ENCODE peak calls at places on chromosomes 13 and 19, in six cellular contexts. J, V, M, U, T and Z are unnamed samples. For H3K4me1, the result is how much of the 10 kb centered on the place peaks cover.

GRCh38 chr13:100611678-100612492 is 23.3 kb upstream of the GGACT start:
- DNase-seq in J (no peak), V (no peak), M (no peak), U (no peak), T (no peak), Z (no peak)

GRCh38 chr13:114248011-114248410 is 13.3 kb downstream of the CDC16 start:
- DNase-seq in J (no peak), V (no peak), M (no peak), U (no peak), T (no peak), Z (peak)

GRCh38 chr19:51398096-51398704 is 7.8 kb upstream of the C19orf84 start:
- DNase-seq in J (no peak), V (no peak), M (no peak), U (no peak), T (no peak), Z (no peak)

GRCh38 chr13:45258339-45258685 is 57.5 kb upstream of the KCTD4 start:
- DNase-seq in J (no peak), V (no peak), M (no peak), U (no peak), T (no peak), Z (no peak)

GRCh38 chr19:48614436-48615144 is at the start of gene FAM83E:
- DNase-seq in J (peak), V (peak), M (no peak), U (no peak), T (peak), Z (peak)

GRCh38 chr13:37194428-37194861 is 89.0 kb upstream of the CSNK1A1L start:
- DNase-seq in J (no peak), V (no peak), M (no peak), U (no peak), T (no peak), Z (no peak)

GRCh38 chr19:13010038-13010991 is 15.0 kb downstream of the NFIX start:
- DNase-seq in J (no peak), V (peak), M (no peak), U (no peak), T (peak), Z (no peak)

GRCh38 chr19:17718988-17719711 is at the start of gene MAP1S:
- DNase-seq in J (peak), V (peak), M (peak), U (peak), T (peak), Z (peak)

GRCh38 chr13:112696001-112696868 is 6.4 kb downstream of the ATP11A start:
- DNase-seq in J (peak), V (no peak), M (no peak), U (no peak), T (no peak), Z (no peak)

GRCh38 chr19:53521373-53522202 is 16.4 kb upstream of the ZNF331 start:
- DNase-seq in J (no peak), V (no peak), M (no peak), U (no peak), T (peak), Z (no peak)

GRCh38 chr19:47703301-47703700 is 9.9 kb upstream of the EHD2 start:
- DNase-seq in J (no peak), V (no peak), M (no peak), U (no peak), T (no peak), Z (no peak)

GRCh38 chr19:17311455-17312248 is 2.3 kb downstream of the DDA1 start:
- DNase-seq in J (no peak), V (no peak), M (no peak), U (no peak), T (no peak), Z (peak)

GRCh38 chr19:897442-898039 is 4.3 kb downstream of the RNU6-9 start:
- DNase-seq in J (no peak), V (no peak), M (no peak), U (no peak), T (peak), Z (no peak)

GRCh38 chr13:45873491-45874360 is 22.2 kb upstream of the SIAH3 start:
- DNase-seq in J (no peak), V (no peak), M (no peak), U (no peak), T (no peak), Z (no peak)

GRCh38 chr13:64855506-64855905 is 2374.6 kb downstream of the PCDH9 start:
- DNase-seq in J (no peak), V (no peak), M (no peak), U (no peak), T (no peak), Z (no peak)

GRCh38 chr13:31514932-31515331 is 224.4 kb upstream of the RXFP2 start:
- DNase-seq in J (no peak), V (no peak), M (no peak), U (no peak), T (no peak), Z (no peak)

GRCh38 chr13:81487151-81487550 is 1146.2 kb upstream of the SPRY2 start:
- DNase-seq in J (no peak), V (no peak), M (no peak), U (no peak), T (no peak), Z (no peak)

GRCh38 chr13:97223711-97224461 is 1.8 kb downstream of the MBNL2 start:
- DNase-seq in J (peak), V (peak), M (no peak), U (no peak), T (peak), Z (peak)

GRCh38 chr13:73171926-73172325 is 113.1 kb downstream of the KLF5 start:
- DNase-seq in J (no peak), V (no peak), M (no peak), U (no peak), T (no peak), Z (peak)

GRCh38 chr13:94595006-94595942 is 678 bp downstream of the TGDS start:
- DNase-seq in J (peak), V (no peak), M (peak), U (no peak), T (peak), Z (no peak)

GRCh38 chr13:104487006-104487405 is 1420.8 kb upstream of the SLC10A2 start:
- DNase-seq in J (no peak), V (no peak), M (no peak), U (no peak), T (no peak), Z (no peak)

GRCh38 chr13:22757530-22758120 is 423.2 kb upstream of the SGCG start:
- DNase-seq in J (no peak), V (no peak), M (no peak), U (no peak), T (no peak), Z (no peak)

DNA sequence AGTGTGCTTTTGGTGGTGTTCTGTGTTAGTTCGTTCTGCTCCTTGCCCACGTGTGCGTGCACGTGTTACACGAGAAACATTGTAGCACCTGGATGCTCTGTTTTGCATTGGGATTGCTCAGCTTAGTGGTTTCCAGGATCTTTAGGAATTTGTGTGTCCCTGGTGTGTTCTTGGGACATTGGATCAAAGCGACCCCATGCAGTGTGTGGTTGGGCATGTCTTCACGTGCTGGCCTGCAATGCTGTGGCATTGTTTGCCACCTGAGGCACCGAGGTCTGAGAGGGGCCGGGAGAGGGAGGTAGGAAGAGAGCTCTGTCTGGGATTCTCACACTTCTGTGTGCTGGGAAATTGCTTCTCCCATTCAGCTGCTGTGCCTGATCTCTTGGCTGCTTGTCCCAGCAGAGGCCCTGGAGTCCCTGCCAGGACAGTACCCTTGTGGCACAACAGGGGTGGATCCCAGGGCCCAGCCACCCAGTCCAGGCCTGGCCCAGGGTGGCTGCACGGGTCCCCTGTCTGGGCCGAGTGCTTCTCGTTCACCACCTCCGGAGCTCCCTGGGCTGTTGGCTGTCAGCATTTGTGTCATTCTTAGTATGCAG is 11.3 kb downstream of the PLEKHJ1 start:
- DNase-seq in J (no peak), V (no peak), M (no peak), U (no peak), T (no peak), Z (no peak)
- H3K4me1 ChIP-seq in J (under half), V (under half), M (under half), U (under half), T (under half), Z (under half)

GRCh38 chr19:40419066-40419612 is 6.0 kb upstream of the PRX start:
- DNase-seq in J (no peak), V (no peak), M (no peak), U (no peak), T (no peak), Z (no peak)
- H3K4me1 ChIP-seq in J (half or more), V (under half), M (under half), U (under half), T (under half), Z (under half)

GRCh38 chr19:35644987-35645679 is 3.0 kb upstream of the COX6B1 start:
- DNase-seq in J (peak), V (peak), M (peak), U (peak), T (peak), Z (no peak)
- H3K4me1 ChIP-seq in J (half or more), V (under half), M (under half), U (under half), T (under half), Z (under half)

GRCh38 chr19:38687837-38688378 is 40.5 kb downstream of the ACTN4 start:
- DNase-seq in J (no peak), V (no peak), M (no peak), U (no peak), T (no peak), Z (no peak)
- H3K4me1 ChIP-seq in J (half or more), V (under half), M (half or more), U (half or more), T (half or more), Z (half or more)

DNA sequence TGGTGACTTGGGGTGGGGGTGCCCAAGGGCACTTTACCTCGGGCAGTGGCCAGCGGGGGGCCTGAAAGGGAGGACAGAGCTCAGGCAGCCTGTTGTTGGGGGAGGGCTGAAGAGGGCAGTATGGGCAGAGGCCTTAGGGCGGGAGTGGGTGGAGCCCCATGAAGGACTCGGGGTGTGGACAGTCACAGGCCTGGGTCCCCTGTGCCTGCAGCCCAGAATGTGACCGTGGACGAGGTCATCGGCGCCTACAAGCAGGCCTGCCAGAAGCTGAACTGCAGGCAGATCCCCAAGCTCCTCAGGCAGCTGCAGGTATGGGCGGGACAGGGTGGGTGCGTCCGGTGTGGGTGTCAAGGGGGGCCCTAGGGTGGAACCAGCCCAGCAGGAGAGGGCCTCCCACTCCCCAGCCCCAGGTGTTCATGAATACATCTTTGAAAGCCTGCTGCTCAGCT is 22.5 kb downstream of the NKPD1 start:
- DNase-seq in J (no peak), V (no peak), M (no peak), U (no peak), T (no peak), Z (no peak)
- H3K4me1 ChIP-seq in J (under half), V (under half), M (under half), U (under half), T (under half), Z (under half)